ENCODE peak calls at places on chromosome 20, in six cellular contexts. F is cardiac muscle cell, K is neural progenitor cell, N is K562, P is AG04450, O is right lobe of liver. V is an unnamed sample.
A peak's percentile ranks its signal among the peaks of the same experiment; 100 is the strongest.

GRCh38 chr20:52948491-52948890 is 23.7 kb upstream of the TSHZ2 start:
- DNase-seq in K (no peak), N (no peak), P (no peak), O (no peak), F (no peak), V (no peak)

GRCh38 chr20:33732166-33732970 is 572 bp downstream of the ZNF341 start:
- DNase-seq in N (peak; percentile 92), F (no peak), P (no peak), O (peak; percentile 92), K (no peak), V (peak; percentile 96)

GRCh38 chr20:36261389-36262105 is 25.3 kb downstream of the AAR2 start:
- DNase-seq in O (no peak), F (no peak), N (no peak), K (no peak), P (no peak), V (peak; percentile 39)

GRCh38 chr20:42914302-42914701 is 275.4 kb downstream of the PTPRT start:
- DNase-seq in F (no peak), K (no peak), P (no peak), N (no peak), O (no peak), V (no peak)

GRCh38 chr20:36548006-36548315 is 6.6 kb downstream of the MYL9 start:
- DNase-seq in K (peak; percentile 61), P (no peak), N (peak; percentile 45), F (peak; percentile 50), O (no peak), V (peak; percentile 68)

GRCh38 chr20:4821590-4821989 is 99.9 kb downstream of the PRND start:
- DNase-seq in O (peak; percentile 41), K (no peak), P (no peak), N (no peak), F (no peak), V (no peak)

GRCh38 chr20:31723282-31724078 is 812 bp upstream of the BCL2L1 start:
- DNase-seq in P (peak; percentile 96), F (peak; percentile 98), N (peak; percentile 99), O (peak; percentile 99), K (peak; percentile 99), V (peak; percentile 100)

GRCh38 chr20:25484224-25484846 is 76.9 kb downstream of the GINS1 start:
- DNase-seq in P (no peak), N (no peak), K (no peak), O (no peak), F (no peak), V (no peak)

GRCh38 chr20:8089668-8090067 is 42.4 kb upstream of the PLCB1 start:
- DNase-seq in P (no peak), K (peak; percentile 57), O (no peak), N (no peak), F (peak; percentile 52), V (no peak)

GRCh38 chr20:62357681-62358080 is 9.4 kb downstream of the LAMA5 start:
- DNase-seq in F (no peak), N (no peak), O (no peak), K (no peak), P (no peak), V (no peak)

GRCh38 chr20:23873370-23874015 is 6.1 kb downstream of the CST5 start:
- DNase-seq in P (no peak), N (no peak), F (no peak), O (no peak), K (no peak), V (no peak)

GRCh38 chr20:34299925-34300806 is 3.0 kb downstream of the AHCY start:
- DNase-seq in O (no peak), P (no peak), K (no peak), N (peak; percentile 37), F (no peak), V (peak; percentile 76)

GRCh38 chr20:36128463-36129176 is 25.9 kb upstream of the EPB41L1 start:
- DNase-seq in O (no peak), F (no peak), K (no peak), P (peak; percentile 36), N (peak; percentile 36), V (no peak)

GRCh38 chr20:14523090-14523489 is 185.7 kb upstream of the FLRT3 start:
- DNase-seq in K (no peak), F (no peak), O (no peak), P (no peak), N (no peak), V (peak; percentile 5)

GRCh38 chr20:45118028-45118427 is 3.1 kb upstream of the WFDC5 start:
- DNase-seq in K (no peak), O (no peak), F (no peak), N (no peak), P (no peak), V (no peak)

GRCh38 chr20:53296451-53297153 is 297.0 kb downstream of the ZNF217 start:
- DNase-seq in F (no peak), N (peak; percentile 64), O (no peak), K (no peak), P (no peak), V (no peak)

GRCh38 chr20:43102394-43102793 is 87.3 kb downstream of the PTPRT start:
- DNase-seq in F (peak; percentile 4), K (peak; percentile 32), P (no peak), N (peak; percentile 31), O (no peak), V (no peak)

GRCh38 chr20:36482044-36482473 is 59.3 kb upstream of the MYL9 start:
- DNase-seq in O (peak; percentile 77), F (peak; percentile 64), P (no peak), K (no peak), N (no peak), V (no peak)

GRCh38 chr20:35111141-35111888 is 18.7 kb upstream of the TRPC4AP start:
- DNase-seq in P (no peak), O (no peak), K (no peak), N (no peak), F (no peak), V (no peak)

GRCh38 chr20:3796477-3797225 is 541 bp downstream of the CDC25B start:
- DNase-seq in K (peak; percentile 1), N (no peak), O (peak; percentile 48), P (no peak), F (no peak), V (peak; percentile 45)

GRCh38 chr20:24609757-24610156 is 140.3 kb downstream of the SYNDIG1 start:
- DNase-seq in O (no peak), P (no peak), K (no peak), N (no peak), F (no peak), V (no peak)

GRCh38 chr20:60272790-60273189 is 314.6 kb downstream of the CDH26 start:
- DNase-seq in K (no peak), P (no peak), O (no peak), N (no peak), F (no peak), V (no peak)

GRCh38 chr20:60269571-60270162 is 311.4 kb downstream of the CDH26 start:
- DNase-seq in K (no peak), P (no peak), N (no peak), F (no peak), O (no peak), V (no peak)

GRCh38 chr20:60268502-60268901 is 310.3 kb downstream of the CDH26 start:
- DNase-seq in O (no peak), N (peak; percentile 20), F (no peak), P (no peak), K (no peak), V (no peak)

GRCh38 chr20:60270341-60270740 is 312.1 kb downstream of the CDH26 start:
- DNase-seq in N (no peak), O (no peak), F (no peak), P (no peak), K (no peak), V (no peak)

GRCh38 chr20:60271597-60271996 is 313.4 kb downstream of the CDH26 start:
- DNase-seq in K (peak; percentile 28), N (no peak), P (no peak), O (no peak), F (peak; percentile 10), V (no peak)
- TF ChIP-seq CTCF in K (peak; percentile 42), N (no peak), P (peak; percentile 49), O (peak; percentile 25), F (no peak), V (peak; percentile 53)

DNA sequence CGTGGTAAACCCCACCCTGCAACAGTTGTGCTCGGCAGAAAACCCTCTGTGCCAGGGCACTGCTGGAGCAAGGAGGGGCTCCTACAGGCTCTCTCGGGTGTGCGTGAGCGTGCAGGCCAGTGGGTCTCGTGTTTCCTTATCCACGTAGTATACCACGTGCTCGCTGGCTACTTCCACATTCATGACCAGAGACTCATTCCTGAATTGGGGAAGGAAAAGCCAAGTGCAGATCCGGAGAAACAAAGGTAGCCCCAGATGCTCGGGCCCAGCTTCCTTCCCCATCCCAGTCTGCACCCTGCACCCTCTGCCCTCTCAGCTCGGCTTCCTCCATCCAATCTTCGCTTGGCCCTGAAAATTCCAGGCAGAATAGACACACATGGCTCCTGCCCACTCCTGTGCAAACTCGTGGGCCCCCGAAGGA is 29.4 kb downstream of the NPEPL1 start:
- DNase-seq in P (no peak), N (no peak), F (no peak), K (no peak), O (peak; percentile 43), V (no peak)
- H3K4me3 ChIP-seq in P (no peak overlapping the region), N (no peak overlapping the region), F (no peak overlapping the region), K (no peak overlapping the region), O (no peak overlapping the region), V (no peak overlapping the region)

GRCh38 chr20:19834287-19834686 is 76.2 kb downstream of the RIN2 start:
- DNase-seq in K (no peak), O (no peak), F (no peak), P (no peak), N (no peak), V (no peak)
- H3K9me3 ChIP-seq in K (no peaks in the 10 kb centered on the region), O (no peaks in the 10 kb centered on the region), F (no peaks in the 10 kb centered on the region), P (no peaks in the 10 kb centered on the region), N (no peaks in the 10 kb centered on the region), V (no peaks in the 10 kb centered on the region)

GRCh38 chr20:54456972-54457371 is 18.4 kb upstream of the DOK5 start:
- DNase-seq in O (no peak), F (no peak), N (no peak), P (no peak), K (no peak), V (no peak)
- TF ChIP-seq CTCF in O (no peak), F (peak; percentile 42), N (no peak), P (no peak), K (peak; percentile 19), V (no peak)

DNA sequence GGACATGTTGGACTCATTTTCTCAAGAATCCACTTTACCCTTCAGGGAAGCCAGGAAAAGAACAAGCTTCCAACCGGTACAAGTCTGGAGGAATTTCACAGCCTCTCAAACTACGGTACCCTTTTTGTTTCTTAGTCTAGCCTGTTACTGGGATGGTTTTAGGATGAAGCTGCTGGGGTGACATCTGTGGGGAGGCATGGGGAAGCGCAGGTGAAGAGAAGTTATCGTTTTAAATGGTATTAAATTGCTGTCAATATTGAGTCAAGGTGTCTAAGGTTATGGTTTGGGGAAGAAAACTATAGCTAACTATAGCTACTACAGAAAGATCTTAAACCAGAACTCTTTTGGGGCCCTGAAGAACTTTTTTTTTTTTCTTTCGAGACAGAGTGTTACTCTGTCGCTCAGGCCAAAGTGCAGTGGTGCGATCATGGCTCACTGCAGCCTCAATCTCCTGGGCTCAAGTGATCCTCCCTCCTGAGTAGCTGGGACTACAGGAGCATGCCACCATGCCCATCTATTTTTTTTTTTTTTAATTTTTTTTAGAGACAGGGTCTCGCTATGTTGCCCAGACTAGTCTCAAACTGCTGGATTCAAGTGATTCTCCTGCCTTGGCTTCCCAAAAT is 128.7 kb downstream of the RIN2 start:
- DNase-seq in N (no peak), P (no peak), F (peak; percentile 15), K (peak; percentile 16), O (no peak), V (peak; percentile 31)
- H3K4me3 ChIP-seq in N (no peak overlapping the region), P (peak overlapping the region; percentile 61), F (no peak overlapping the region), K (no peak overlapping the region), O (no peak overlapping the region), V (no peak overlapping the region)

GRCh38 chr20:64026-64603 is 23.4 kb upstream of the DEFB125 start:
- DNase-seq in F (no peak), P (no peak), O (no peak), K (no peak), N (no peak), V (no peak)
- H3K9me3 ChIP-seq in F (no peaks in the 10 kb centered on the region), P (peaks cover 55% of the 10 kb centered on the region), O (no peaks in the 10 kb centered on the region), K (no peaks in the 10 kb centered on the region), N (no peaks in the 10 kb centered on the region), V (no peaks in the 10 kb centered on the region)

V was measured in Caco-2.